ENCODE peak calls at places on chromosome 21, in five cellular contexts. One of them, this sample, is unnamed.
A peak's percentile ranks its signal among the peaks of the same experiment; 100 is the strongest.

GRCh38 chr21:34598931-34599400 is 15.9 kb downstream of the RCAN1 start:
- DNase-seq in HCT116: peak; percentile 63
- DNase-seq in K562: no peak
- DNase-seq in H1: no peak
- DNase-seq in SK-N-SH: peak; percentile 33
- DNase-seq in this sample: no peak

GRCh38 chr21:44658913-44659595 is 1.3 kb downstream of the KRTAP12-3 start:
- DNase-seq in HCT116: no peak
- DNase-seq in K562: no peak
- DNase-seq in H1: no peak
- DNase-seq in SK-N-SH: no peak
- DNase-seq in this sample: no peak

GRCh38 chr21:39022901-39023693 is 160.2 kb downstream of the PSMG1 start:
- DNase-seq in HCT116: no peak
- DNase-seq in K562: no peak
- DNase-seq in H1: no peak
- DNase-seq in SK-N-SH: no peak
- DNase-seq in this sample: peak; percentile 24

GRCh38 chr21:39016740-39017315 is 166.4 kb downstream of the PSMG1 start:
- DNase-seq in HCT116: no peak
- DNase-seq in K562: no peak
- DNase-seq in H1: no peak
- DNase-seq in SK-N-SH: no peak
- DNase-seq in this sample: no peak

GRCh38 chr21:27734146-27734545 is 767.3 kb upstream of the ADAMTS5 start:
- DNase-seq in HCT116: no peak
- DNase-seq in K562: no peak
- DNase-seq in H1: no peak
- DNase-seq in SK-N-SH: no peak
- DNase-seq in this sample: no peak

GRCh38 chr21:40129809-40130208 is 262.6 kb downstream of the PCP4 start:
- DNase-seq in HCT116: no peak
- DNase-seq in K562: no peak
- DNase-seq in H1: no peak
- DNase-seq in SK-N-SH: no peak
- DNase-seq in this sample: no peak

GRCh38 chr21:31213787-31214186 is 130.3 kb downstream of the TIAM1 start:
- DNase-seq in HCT116: no peak
- DNase-seq in K562: no peak
- DNase-seq in H1: no peak
- DNase-seq in SK-N-SH: no peak
- DNase-seq in this sample: no peak

GRCh38 chr21:35014302-35015044 is 34.6 kb downstream of the RUNX1 start:
- DNase-seq in HCT116: no peak
- DNase-seq in K562: no peak
- DNase-seq in H1: no peak
- DNase-seq in SK-N-SH: no peak
- DNase-seq in this sample: no peak

GRCh38 chr21:45011911-45012660 is 62.3 kb upstream of the ADARB1 start:
- DNase-seq in HCT116: peak; percentile 65
- DNase-seq in K562: no peak
- DNase-seq in H1: peak; percentile 84
- DNase-seq in SK-N-SH: no peak
- DNase-seq in this sample: no peak

GRCh38 chr21:17585875-17586450 is 26.7 kb downstream of the BTG3 start:
- DNase-seq in HCT116: peak; percentile 42
- DNase-seq in K562: peak; percentile 16
- DNase-seq in H1: no peak
- DNase-seq in SK-N-SH: peak; percentile 35
- DNase-seq in this sample: peak; percentile 18

GRCh38 chr21:34764715-34765284 is 96.0 kb downstream of the CLIC6 start:
- DNase-seq in HCT116: no peak
- DNase-seq in K562: no peak
- DNase-seq in H1: no peak
- DNase-seq in SK-N-SH: no peak
- DNase-seq in this sample: no peak

GRCh38 chr21:31190516-31190915 is 152.2 kb upstream of the KRTAP19-8 start:
- DNase-seq in HCT116: no peak
- DNase-seq in K562: no peak
- DNase-seq in H1: no peak
- DNase-seq in SK-N-SH: no peak
- DNase-seq in this sample: no peak

GRCh38 chr21:33966324-33966949 is 50.8 kb upstream of the ATP5PO start:
- DNase-seq in HCT116: no peak
- DNase-seq in K562: no peak
- DNase-seq in H1: no peak
- DNase-seq in SK-N-SH: no peak
- DNase-seq in this sample: no peak

GRCh38 chr21:44925027-44925755 is 4.5 kb upstream of the ITGB2 start:
- DNase-seq in HCT116: no peak
- DNase-seq in K562: no peak
- DNase-seq in H1: no peak
- DNase-seq in SK-N-SH: no peak
- DNase-seq in this sample: no peak

DNA sequence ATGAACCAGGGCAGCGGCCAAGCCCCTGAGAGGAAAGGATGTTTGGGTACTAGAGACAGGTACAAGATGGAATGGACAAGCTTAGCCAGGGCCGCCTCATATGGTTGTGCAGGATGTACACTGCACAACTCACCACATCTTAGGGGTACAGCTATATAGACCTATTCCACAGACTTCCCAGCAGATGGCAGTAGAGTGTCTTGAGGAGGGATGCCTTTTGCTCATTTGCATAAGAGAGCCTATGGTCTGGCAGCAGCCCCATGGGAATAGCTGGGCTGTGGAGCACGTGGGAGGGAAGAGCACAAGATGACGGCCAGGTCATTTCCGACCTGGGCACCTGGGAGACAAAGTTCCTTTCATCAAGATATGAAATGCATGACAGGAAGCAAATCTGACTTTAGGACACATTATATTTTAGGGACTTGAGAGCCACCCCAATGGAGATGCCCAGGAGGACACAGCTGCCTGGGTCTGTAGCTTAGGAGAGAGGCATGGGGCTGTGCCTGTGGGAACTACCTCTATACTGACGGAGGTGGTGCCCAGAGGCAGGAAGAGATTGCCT is 215.5 kb downstream of the KCNJ6 start:
- DNase-seq in HCT116: peak; percentile 73
- DNase-seq in K562: peak; percentile 80
- DNase-seq in H1: peak; percentile 33
- DNase-seq in SK-N-SH: peak; percentile 76
- DNase-seq in this sample: peak; percentile 61
- TF ChIP-seq JUND in HCT116: no peak
- TF ChIP-seq JUND in K562: no peak
- TF ChIP-seq JUND in H1: no peak
- TF ChIP-seq JUND in SK-N-SH: no peak
- TF ChIP-seq JUND in this sample: no peak

GRCh38 chr21:8991088-8991907 is 1530.1 kb upstream of the TPTE start:
- DNase-seq in HCT116: no peak
- DNase-seq in K562: peak; percentile 18
- DNase-seq in H1: no peak
- DNase-seq in SK-N-SH: no peak
- DNase-seq in this sample: no peak
- TF ChIP-seq JUND in HCT116: no peak
- TF ChIP-seq JUND in K562: no peak
- TF ChIP-seq JUND in H1: no peak
- TF ChIP-seq JUND in SK-N-SH: no peak
- TF ChIP-seq JUND in this sample: no peak

GRCh38 chr21:43021756-43022600 is 47.6 kb downstream of the PKNOX1 start:
- DNase-seq in HCT116: no peak
- DNase-seq in K562: no peak
- DNase-seq in H1: no peak
- DNase-seq in SK-N-SH: no peak
- DNase-seq in this sample: no peak
- TF ChIP-seq JUND in HCT116: no peak
- TF ChIP-seq JUND in K562: no peak
- TF ChIP-seq JUND in H1: no peak
- TF ChIP-seq JUND in SK-N-SH: no peak
- TF ChIP-seq JUND in this sample: no peak

DNA sequence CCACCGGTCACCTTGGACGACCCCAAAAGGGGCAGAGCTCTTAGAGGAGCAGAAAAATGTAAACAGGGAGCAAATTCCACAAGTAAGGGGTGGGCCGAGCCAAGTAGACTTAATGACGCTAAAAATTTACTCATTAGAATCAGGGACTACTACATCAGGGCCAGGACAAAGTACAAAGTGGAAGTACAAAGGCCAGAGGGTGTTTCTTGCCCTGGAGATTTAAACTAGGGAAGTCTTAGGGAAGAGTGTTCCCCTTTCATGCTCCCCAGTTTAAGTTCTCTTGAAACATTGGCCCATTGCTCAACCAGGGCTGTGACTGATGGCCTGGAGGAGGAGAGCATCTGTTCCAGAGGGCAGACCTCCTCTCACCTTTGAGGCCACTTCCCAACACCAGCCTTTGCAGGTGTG is 48.6 kb downstream of the BACH1 start:
- DNase-seq in HCT116: no peak
- DNase-seq in K562: no peak
- DNase-seq in H1: no peak
- DNase-seq in SK-N-SH: no peak
- DNase-seq in this sample: no peak
- TF ChIP-seq JUND in HCT116: no peak
- TF ChIP-seq JUND in K562: no peak
- TF ChIP-seq JUND in H1: no peak
- TF ChIP-seq JUND in SK-N-SH: no peak
- TF ChIP-seq JUND in this sample: no peak

GRCh38 chr21:36325373-36326010 is 5.5 kb downstream of the MORC3 start:
- DNase-seq in HCT116: no peak
- DNase-seq in K562: no peak
- DNase-seq in H1: no peak
- DNase-seq in SK-N-SH: no peak
- DNase-seq in this sample: no peak

DNA sequence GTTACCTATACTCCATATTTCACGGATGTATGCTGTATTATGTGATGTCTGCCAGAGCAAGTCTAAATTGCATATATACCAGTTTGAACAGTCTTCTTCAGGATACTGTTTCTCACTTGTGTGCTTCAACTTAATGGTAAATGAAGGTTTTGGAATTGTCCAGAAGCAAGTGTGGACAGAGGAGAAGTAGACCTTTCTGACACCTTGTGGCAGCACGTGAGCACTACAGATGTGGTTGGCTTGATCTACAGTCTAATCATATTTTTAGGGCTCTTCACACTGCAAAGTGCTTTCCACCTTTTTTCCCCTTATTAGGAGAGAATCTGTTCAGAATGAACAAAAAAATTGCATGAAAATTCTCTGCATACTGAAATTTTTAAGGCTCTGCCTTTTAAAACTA is 10.9 kb downstream of the MORC3 start:
- DNase-seq in HCT116: peak; percentile 27
- DNase-seq in K562: peak; percentile 50
- DNase-seq in H1: no peak
- DNase-seq in SK-N-SH: peak; percentile 61
- DNase-seq in this sample: peak; percentile 74
- TF ChIP-seq JUND in HCT116: no peak
- TF ChIP-seq JUND in K562: no peak
- TF ChIP-seq JUND in H1: no peak
- TF ChIP-seq JUND in SK-N-SH: no peak
- TF ChIP-seq JUND in this sample: no peak